ENCODE peak calls at places on chromosomes 13 and 19, in nine cellular contexts. D is mucosa of descending colon; B is tibial nerve; W is uterus; A is DND-41; X is stomach; Y is Caco-2; Q is cardiac muscle cell; T is CD4-positive, CD25-positive, alpha-beta regulatory T cell. H is an unnamed sample.

GRCh38 chr19:29805026-29805925 is 6.5 kb upstream of the CCNE1 start:
- DNase-seq in D (no peak), B (no peak), W (no peak), A (no peak), X (no peak), Y (no peak), Q (no peak), T (no peak), H (no peak)

GRCh38 chr19:6238256-6238642 is 41.5 kb downstream of the MLLT1 start:
- DNase-seq in D (no peak), B (no peak), W (no peak), A (no peak), X (no peak), Y (no peak), Q (peak; percentile 74), T (peak; percentile 71), H (no peak)

GRCh38 chr13:21529102-21529893 is 70.2 kb upstream of the ZDHHC20 start:
- DNase-seq in D (no peak), B (no peak), W (no peak), A (peak; percentile 12), X (no peak), Y (no peak), Q (no peak), T (peak; percentile 32), H (no peak)

GRCh38 chr13:21606781-21607180 is 2.8 kb upstream of the MICU2 start:
- DNase-seq in D (no peak), B (no peak), W (no peak), A (no peak), X (no peak), Y (no peak), Q (no peak), T (no peak), H (no peak)

GRCh38 chr19:8093740-8094139 is 41.2 kb downstream of the CCL25 start:
- DNase-seq in D (no peak), B (no peak), W (no peak), A (no peak), X (no peak), Y (no peak), Q (no peak), T (no peak), H (no peak)

GRCh38 chr19:496333-496634 is at the start of gene MADCAM1:
- DNase-seq in D (no peak), B (no peak), W (no peak), A (no peak), X (no peak), Y (no peak), Q (no peak), T (no peak), H (no peak)

GRCh38 chr13:68027311-68027710 is 797.2 kb upstream of the PCDH9 start:
- DNase-seq in D (no peak), B (no peak), W (no peak), A (no peak), X (no peak), Y (no peak), Q (no peak), T (no peak), H (no peak)

GRCh38 chr19:29677001-29677781 is 11.9 kb downstream of the PLEKHF1 start:
- DNase-seq in D (no peak), B (no peak), W (no peak), A (peak; percentile 49), X (no peak), Y (no peak), Q (no peak), T (no peak), H (no peak)

GRCh38 chr19:38812841-38813320 is at the start of gene LGALS4:
- DNase-seq in D (peak; percentile 93), B (no peak), W (no peak), A (no peak), X (peak; percentile 93), Y (no peak), Q (no peak), T (no peak), H (no peak)

GRCh38 chr19:43452517-43453045 is 12.8 kb downstream of the LYPD3 start:
- DNase-seq in D (no peak), B (no peak), W (no peak), A (no peak), X (no peak), Y (no peak), Q (no peak), T (no peak), H (no peak)

GRCh38 chr13:103573446-103573845 is 507.2 kb upstream of the SLC10A2 start:
- DNase-seq in D (no peak), B (no peak), W (no peak), A (no peak), X (no peak), Y (no peak), Q (no peak), T (no peak), H (no peak)

GRCh38 chr13:46170268-46170667 is 11.7 kb downstream of the LCP1 start:
- DNase-seq in D (no peak), B (no peak), W (no peak), A (no peak), X (peak; percentile 44), Y (no peak), Q (no peak), T (no peak), H (no peak)

GRCh38 chr13:46170687-46171086 is 11.3 kb downstream of the LCP1 start:
- DNase-seq in D (no peak), B (no peak), W (no peak), A (peak; percentile 66), X (no peak), Y (no peak), Q (peak; percentile 69), T (peak; percentile 59), H (no peak)

GRCh38 chr13:46172531-46172991 is 9.4 kb downstream of the LCP1 start:
- DNase-seq in D (no peak), B (no peak), W (no peak), A (peak; percentile 77), X (no peak), Y (no peak), Q (no peak), T (peak; percentile 91), H (no peak)

GRCh38 chr13:46171739-46172138 is 10.2 kb downstream of the LCP1 start:
- DNase-seq in D (no peak), B (no peak), W (no peak), A (no peak), X (no peak), Y (no peak), Q (no peak), T (no peak), H (no peak)

GRCh38 chr13:46171223-46171622 is 10.8 kb downstream of the LCP1 start:
- DNase-seq in D (no peak), B (no peak), W (no peak), A (no peak), X (no peak), Y (no peak), Q (no peak), T (no peak), H (no peak)
- H3K4me1 ChIP-seq in D (no peaks in the 10 kb centered on the region), B (peaks cover 43% of the 10 kb centered on the region), W (no peaks in the 10 kb centered on the region), A (peaks cover 93% of the 10 kb centered on the region), X (no peaks in the 10 kb centered on the region), Y (no peaks in the 10 kb centered on the region), Q (peaks cover 11% of the 10 kb centered on the region), T (peaks cover 100% of the 10 kb centered on the region), H (no peaks in the 10 kb centered on the region)

DNA sequence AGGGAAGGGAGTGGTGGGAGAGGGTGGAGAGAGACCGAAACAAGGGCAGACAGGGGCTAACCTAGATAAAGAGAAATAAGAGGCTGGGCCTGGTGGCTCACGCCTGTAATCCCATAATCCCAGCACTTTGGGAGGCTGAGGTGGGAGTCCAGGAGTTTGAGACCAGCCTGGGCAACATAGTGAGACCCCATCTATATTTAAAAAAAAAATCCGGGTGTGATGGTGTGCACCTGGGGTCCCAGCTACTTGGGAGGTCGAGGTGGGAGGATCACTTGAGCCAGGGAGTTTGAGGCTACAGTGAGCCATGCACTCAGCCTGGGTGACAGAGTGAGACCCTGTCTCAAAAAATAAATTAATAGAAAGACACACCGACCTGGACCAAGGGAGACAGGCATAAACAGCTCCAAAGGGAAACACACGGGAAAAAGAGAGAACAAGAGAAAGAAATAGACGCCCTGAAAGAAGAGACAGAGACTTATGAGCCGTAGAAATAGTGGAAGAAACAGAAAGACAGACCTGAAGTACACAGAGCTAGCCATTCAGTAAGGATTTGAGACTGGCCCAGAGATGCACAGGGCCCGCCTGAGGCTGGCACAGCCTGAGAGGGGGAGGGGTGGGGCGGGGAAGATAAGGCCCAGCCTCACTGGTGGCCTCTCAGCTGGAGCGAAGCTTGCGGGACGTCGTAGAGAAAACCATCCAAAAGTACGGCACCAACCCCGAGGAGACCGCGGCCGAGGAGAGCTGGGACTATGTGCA is 2.2 kb downstream of the CD37 start:
- DNase-seq in D (no peak), B (no peak), W (no peak), A (no peak), X (no peak), Y (no peak), Q (no peak), T (no peak), H (peak; percentile 56)
- H3K4me3 ChIP-seq in D (no peak overlapping the region), B (no peak overlapping the region), W (no peak overlapping the region), A (no peak overlapping the region), X (peak overlapping the region; percentile 40), Y (no peak overlapping the region), Q (no peak overlapping the region), T (no peak overlapping the region), H (no peak overlapping the region)

DNA sequence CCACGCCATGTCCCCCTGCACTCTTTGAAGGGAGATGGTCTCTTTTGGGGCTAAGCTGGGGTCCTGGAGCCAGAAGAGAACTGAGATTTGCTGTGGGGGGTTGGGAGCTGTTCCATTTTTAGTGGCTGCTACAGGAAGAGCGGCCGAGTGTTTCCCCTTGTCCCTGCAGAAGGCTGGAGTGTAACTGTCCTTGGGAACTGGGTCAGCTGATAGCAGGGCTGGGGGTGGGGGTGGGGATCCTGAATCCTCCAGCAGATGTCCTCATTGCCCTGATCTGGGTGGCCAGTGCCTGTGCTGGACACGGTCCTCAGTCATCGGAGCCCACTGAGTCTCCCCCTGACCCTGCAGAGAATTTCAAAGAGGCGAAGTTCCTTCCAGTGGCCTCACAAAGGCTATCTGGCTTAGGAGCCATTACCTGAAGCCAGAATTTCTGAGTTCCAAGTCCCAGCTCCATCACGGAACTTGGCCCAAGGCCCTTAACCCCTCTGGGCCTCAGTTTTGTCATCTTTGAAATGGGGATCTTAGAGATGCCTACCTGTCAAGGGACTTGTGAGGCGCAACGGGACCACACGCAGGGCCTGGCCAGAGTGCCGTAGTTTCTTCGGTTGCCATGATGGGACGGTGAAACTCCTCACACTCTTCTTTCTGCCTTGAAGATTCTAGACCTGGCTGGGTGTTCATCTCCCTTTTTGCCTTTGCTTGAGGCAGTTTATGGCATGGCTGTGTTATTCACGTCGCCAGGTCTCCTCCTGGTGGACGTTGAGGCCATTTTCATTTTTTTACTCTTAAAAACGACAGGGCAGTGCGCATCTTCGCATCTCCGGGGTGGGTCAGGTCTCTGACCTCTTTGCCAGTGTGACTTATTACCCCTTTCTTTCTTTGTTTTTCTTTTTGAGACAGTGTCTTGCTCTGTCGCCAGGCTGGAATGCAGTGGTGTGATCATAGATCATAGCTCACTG is 51.9 kb downstream of the DNM2 start:
- DNase-seq in D (no peak), B (peak; percentile 54), W (peak; percentile 50), A (no peak), X (peak; percentile 36), Y (peak; percentile 31), Q (peak; percentile 42), T (peak; percentile 40), H (no peak)
- H3K4me1 ChIP-seq in D (peaks cover 31% of the 10 kb centered on the region), B (peaks cover 25% of the 10 kb centered on the region), W (peaks cover 9% of the 10 kb centered on the region), A (no peaks in the 10 kb centered on the region), X (peaks cover 63% of the 10 kb centered on the region), Y (peaks cover 6% of the 10 kb centered on the region), Q (peaks cover 15% of the 10 kb centered on the region), T (peaks cover 3% of the 10 kb centered on the region), H (peaks cover 16% of the 10 kb centered on the region)

DNA sequence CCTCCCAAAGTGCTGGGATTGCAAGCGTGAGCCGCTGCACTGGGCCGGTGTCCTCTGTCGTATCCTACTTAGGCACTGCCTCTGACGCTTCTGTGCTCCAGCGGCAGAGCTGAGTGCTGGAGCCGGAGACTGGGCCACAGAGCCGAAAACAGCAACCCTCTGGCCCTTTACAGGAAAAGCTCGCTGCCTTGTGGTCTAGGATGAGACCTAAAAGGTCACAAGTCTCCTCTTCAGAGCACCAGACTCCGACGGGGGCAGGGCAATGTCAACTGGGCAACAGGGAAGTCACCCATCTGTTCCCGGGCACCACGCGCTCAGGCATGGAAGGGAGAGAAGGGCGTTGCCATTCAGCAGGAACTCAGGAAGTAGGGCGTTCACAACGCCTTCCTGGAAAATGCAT is 91.7 kb downstream of the GADD45B start:
- DNase-seq in D (peak; percentile 69), B (peak; percentile 61), W (no peak), A (no peak), X (no peak), Y (no peak), Q (no peak), T (peak; percentile 60), H (no peak)
- H3K4me3 ChIP-seq in D (no peak overlapping the region), B (no peak overlapping the region), W (no peak overlapping the region), A (no peak overlapping the region), X (no peak overlapping the region), Y (no peak overlapping the region), Q (no peak overlapping the region), T (no peak overlapping the region), H (no peak overlapping the region)

H was measured in ascending aorta.